ENCODE peak calls at places on chromosome 13, in ten cellular contexts. S is PC-3; P is H54; N is left ventricle myocardium inferior; Q is T1000; T is KG1; A is activated naive CD4-positive, alpha-beta T cell treated with anti-CD3 and anti-CD28 coated beads, Interleukin-2, amount 50 U/mL, for 16 hours; M is NCI-H2081; Y is COR-L47; C is ovary. I is an unnamed sample.

GRCh38 chr13:111027481-111028439 is 87.3 kb upstream of the ARHGEF7 start:
- DNase-seq in P (no peak), S (no peak), Y (no peak), C (no peak), A (no peak), T (no peak), M (no peak), N (no peak), Q (no peak), I (no peak)

GRCh38 chr13:41061914-41062837 is 867 bp downstream of the WBP4 start:
- DNase-seq in N (no peak), A (no peak), Y (no peak), Q (no peak), S (peak), M (peak), C (no peak), T (no peak), P (no peak), I (no peak)

GRCh38 chr13:27044837-27045570 is 126.6 kb downstream of the USP12 start:
- DNase-seq in M (no peak), Y (no peak), Q (no peak), N (no peak), T (no peak), S (no peak), P (no peak), C (no peak), A (no peak), I (peak)

GRCh38 chr13:49443689-49444516 is at the start of the genes CAB39L and SETDB2:
- DNase-seq in Q (peak), M (peak), S (peak), A (peak), T (peak), N (peak), Y (peak), C (peak), P (peak), I (peak)

GRCh38 chr13:27101847-27102246 is 69.8 kb downstream of the USP12 start:
- DNase-seq in Y (no peak), A (no peak), T (no peak), S (no peak), M (no peak), N (no peak), P (no peak), C (no peak), Q (no peak), I (no peak)

GRCh38 chr13:24727731-24728601 is 36.0 kb upstream of the RNF17 start:
- DNase-seq in A (peak), P (peak), Q (no peak), S (peak), C (no peak), Y (peak), N (no peak), T (peak), M (peak), I (peak)

GRCh38 chr13:109783447-109783814 is 3.0 kb downstream of the IRS2 start:
- DNase-seq in Y (no peak), P (no peak), A (no peak), S (peak), M (no peak), N (no peak), Q (no peak), T (no peak), C (peak), I (no peak)

GRCh38 chr13:21849323-21849722 is 178.4 kb downstream of the FGF9 start:
- DNase-seq in N (no peak), Y (peak), P (no peak), C (no peak), M (peak), S (peak), Q (no peak), A (no peak), T (peak), I (peak)

GRCh38 chr13:83197316-83197715 is 685.0 kb downstream of the SLITRK1 start:
- DNase-seq in C (no peak), A (no peak), N (no peak), Q (no peak), S (no peak), T (no peak), Y (no peak), P (no peak), M (no peak), I (no peak)